ENCODE peak calls at places on chromosomes 4 and X, in six cellular contexts. T is brain microvascular endothelial cell, D is prostate gland, R is GM12864, Q is Panc1, L is transverse colon. X is an unnamed sample.
A peak's percentile ranks its signal among the peaks of the same experiment; 100 is the strongest.

GRCh38 chr4:82593416-82593815 is 31.6 kb upstream of the TMEM150C start:
- DNase-seq in T (no peak), D (no peak), R (no peak), Q (no peak), L (no peak), X (no peak)

GRCh38 chr4:74522251-74522991 is 77.5 kb downstream of the AREG start:
- DNase-seq in T (no peak), D (no peak), R (no peak), Q (no peak), L (no peak), X (no peak)

GRCh38 chr4:40629401-40630334 is at the start of gene RBM47:
- DNase-seq in T (peak; percentile 4), D (peak; percentile 91), R (peak; percentile 39), Q (no peak), L (peak; percentile 89), X (no peak)

GRCh38 chr4:16745009-16745408 is 153.4 kb downstream of the LDB2 start:
- DNase-seq in T (peak; percentile 24), D (no peak), R (no peak), Q (no peak), L (no peak), X (peak; percentile 64)

GRCh38 chr4:133493241-133493640 is 344.1 kb downstream of the PCDH10 start:
- DNase-seq in T (no peak), D (no peak), R (no peak), Q (no peak), L (no peak), X (no peak)

GRCh38 chr4:48079972-48080391 is 54.1 kb downstream of the TXK start:
- DNase-seq in T (peak; percentile 80), D (no peak), R (no peak), Q (no peak), L (no peak), X (peak; percentile 4)

GRCh38 chr4:5921074-5921473 is 28.2 kb upstream of the CRMP1 start:
- DNase-seq in T (no peak), D (no peak), R (no peak), Q (no peak), L (no peak), X (no peak)

GRCh38 chr4:15020502-15021286 is 18.4 kb downstream of the CPEB2 start:
- DNase-seq in T (no peak), D (no peak), R (no peak), Q (no peak), L (no peak), X (no peak)

GRCh38 chr4:81913427-81913878 is 441.7 kb upstream of the RASGEF1B start:
- DNase-seq in T (peak; percentile 24), D (peak; percentile 6), R (peak; percentile 19), Q (peak; percentile 12), L (peak; percentile 51), X (peak; percentile 1)

GRCh38 chr4:92262371-92262770 is 41.4 kb upstream of the GRID2 start:
- DNase-seq in T (no peak), D (no peak), R (no peak), Q (no peak), L (no peak), X (no peak)

GRCh38 chr4:140156529-140157171 is 2.7 kb upstream of the MAML3 start:
- DNase-seq in T (no peak), D (no peak), R (peak; percentile 19), Q (no peak), L (no peak), X (no peak)

GRCh38 chr4:335515-335914 is 2.1 kb upstream of the ZNF141 start:
- DNase-seq in T (no peak), D (no peak), R (no peak), Q (no peak), L (no peak), X (no peak)

GRCh38 chr4:336099-336892 is 1.3 kb upstream of the ZNF141 start:
- DNase-seq in T (no peak), D (no peak), R (no peak), Q (no peak), L (peak; percentile 35), X (no peak)

GRCh38 chr4:337932-338758 is 531 bp downstream of the ZNF141 start:
- DNase-seq in T (peak; percentile 14), D (peak; percentile 7), R (no peak), Q (no peak), L (no peak), X (no peak)

GRCh38 chr4:337143-337931 is at the start of gene ZNF141:
- DNase-seq in T (peak; percentile 97), D (peak; percentile 98), R (peak; percentile 96), Q (no peak), L (peak; percentile 97), X (peak; percentile 93)

DNA sequence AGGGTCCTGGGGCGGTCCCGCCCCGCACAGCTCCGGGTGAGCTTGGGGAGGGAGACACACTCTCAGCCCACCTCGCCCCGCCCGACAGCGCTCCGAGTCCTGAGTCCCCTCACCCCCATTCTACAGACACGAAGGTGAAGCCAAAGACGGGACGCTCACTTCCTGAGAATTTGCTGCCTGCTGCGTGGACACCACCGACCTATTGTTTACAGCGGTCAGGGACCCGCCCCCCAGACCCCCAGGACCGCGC is 796 bp upstream of the ZNF141 start:
- DNase-seq in T (no peak), D (no peak), R (no peak), Q (no peak), L (no peak), X (no peak)
- H3K4me3 ChIP-seq in T (peak overlapping the region; percentile 84), D (peak overlapping the region; percentile 83), R (peak overlapping the region; percentile 86), Q (no peak overlapping the region), L (peak overlapping the region; percentile 94), X (peak overlapping the region; percentile 90)

GRCh38 chrX:48071986-48072605 is 656 bp upstream of the ZNF630 start:
- DNase-seq in T (no peak), D (no peak), R (no peak), Q (no peak), L (no peak), X (no peak)
- H3K4me3 ChIP-seq in T (peak overlapping the region; percentile 67), D (peak overlapping the region; percentile 52), R (peak overlapping the region; percentile 75), Q (peak overlapping the region; percentile 68), L (peak overlapping the region; percentile 66), X (peak overlapping the region; percentile 56)

GRCh38 chr4:108799335-108799734 is 36.5 kb upstream of the ETNPPL start:
- DNase-seq in T (no peak), D (no peak), R (no peak), Q (no peak), L (no peak), X (no peak)
- H3K4me3 ChIP-seq in T (no peak overlapping the region), D (no peak overlapping the region), R (no peak overlapping the region), Q (no peak overlapping the region), L (no peak overlapping the region), X (no peak overlapping the region)

GRCh38 chr4:42638993-42639392 is 17.9 kb downstream of the ATP8A1 start:
- DNase-seq in T (no peak), D (no peak), R (peak; percentile 91), Q (no peak), L (no peak), X (no peak)

GRCh38 chr4:42638276-42638675 is 18.6 kb downstream of the ATP8A1 start:
- DNase-seq in T (no peak), D (no peak), R (no peak), Q (no peak), L (no peak), X (no peak)

GRCh38 chr4:42636591-42636990 is 20.3 kb downstream of the ATP8A1 start:
- DNase-seq in T (no peak), D (no peak), R (no peak), Q (no peak), L (no peak), X (no peak)

GRCh38 chr4:42637104-42637503 is 19.8 kb downstream of the ATP8A1 start:
- DNase-seq in T (no peak), D (no peak), R (no peak), Q (no peak), L (no peak), X (no peak)

GRCh38 chr4:42637861-42638260 is 19.0 kb downstream of the ATP8A1 start:
- DNase-seq in T (no peak), D (no peak), R (no peak), Q (no peak), L (no peak), X (no peak)
- H3K4me3 ChIP-seq in T (no peak overlapping the region), D (no peak overlapping the region), R (no peak overlapping the region), Q (no peak overlapping the region), L (no peak overlapping the region), X (no peak overlapping the region)

GRCh38 chr4:125313989-125314602 is 659 bp upstream of the FAT4 start:
- DNase-seq in T (no peak), D (no peak), R (no peak), Q (no peak), L (no peak), X (no peak)

GRCh38 chr4:125311503-125311902 is 3.3 kb upstream of the FAT4 start:
- DNase-seq in T (no peak), D (no peak), R (no peak), Q (no peak), L (no peak), X (no peak)

GRCh38 chr4:125315571-125316390 is 1.0 kb downstream of the FAT4 start:
- DNase-seq in T (peak; percentile 40), D (peak; percentile 12), R (no peak), Q (no peak), L (peak; percentile 13), X (no peak)

GRCh38 chr4:125314676-125315570 is at the start of gene FAT4:
- DNase-seq in T (peak; percentile 97), D (peak; percentile 87), R (peak; percentile 2), Q (no peak), L (peak; percentile 82), X (peak; percentile 98)

DNA sequence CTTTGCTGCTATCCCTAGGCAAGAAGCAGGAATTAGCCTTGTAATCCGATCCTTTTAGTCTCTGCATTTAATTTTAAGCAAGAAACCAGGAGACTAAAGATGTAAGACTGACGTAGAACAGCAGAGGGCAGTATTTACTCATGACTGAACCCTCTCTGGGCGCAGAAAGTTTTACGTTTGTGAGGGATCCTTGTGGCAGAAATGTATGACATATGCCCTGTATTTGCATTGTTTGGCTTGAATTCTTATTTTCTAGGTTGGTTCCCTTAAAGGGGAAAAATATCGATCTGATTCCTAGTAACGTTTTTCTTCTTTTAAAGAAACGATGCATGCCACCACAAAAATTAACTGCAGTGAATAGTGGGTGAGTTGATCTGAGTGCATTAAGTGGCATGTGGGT is 1.3 kb upstream of the FAT4 start:
- DNase-seq in T (peak; percentile 90), D (peak; percentile 45), R (peak; percentile 33), Q (no peak), L (no peak), X (peak; percentile 81)
- H3K4me3 ChIP-seq in T (no peak overlapping the region), D (no peak overlapping the region), R (no peak overlapping the region), Q (no peak overlapping the region), L (no peak overlapping the region), X (no peak overlapping the region)

X was measured in skeletal muscle cell.